ENCODE peak calls at places on chromosomes 16 and 17, in nine cellular contexts. T, V, J, F, U, W, D, O and C are unnamed samples.

GRCh38 chr17:75566456-75567233 is 21.0 kb upstream of the MYO15B start:
- DNase-seq in T (no peak), F (no peak), W (no peak), J (no peak), D (no peak), U (no peak), V (no peak), O (no peak), C (no peak)

GRCh38 chr16:7268182-7268581 is 64.5 kb upstream of the RBFOX1 start:
- DNase-seq in U (peak), V (no peak), D (no peak), T (no peak), J (peak), W (no peak), F (no peak), O (no peak), C (peak)

GRCh38 chr17:50285941-50286340 is 11.7 kb downstream of the TMEM92 start:
- DNase-seq in U (no peak), F (no peak), O (no peak), D (no peak), V (no peak), J (no peak), T (no peak), W (no peak), C (no peak)

GRCh38 chr17:56973520-56973919 is 4.4 kb upstream of the SCPEP1 start:
- DNase-seq in J (no peak), T (no peak), D (peak), F (peak), U (peak), V (no peak), W (no peak), O (no peak), C (no peak)

GRCh38 chr16:31487720-31488629 is 5.1 kb downstream of the SLC5A2 start:
- DNase-seq in J (no peak), D (no peak), W (peak), V (peak), F (peak), U (peak), O (no peak), T (peak), C (peak)

GRCh38 chr17:33234930-33235685 is 58.0 kb downstream of the ASIC2 start:
- DNase-seq in O (peak), U (peak), F (peak), T (peak), W (no peak), D (peak), V (peak), J (peak), C (no peak)

GRCh38 chr16:68265078-68265925 is 976 bp downstream of the SLC7A6 start:
- DNase-seq in F (peak), W (peak), O (peak), T (no peak), D (peak), U (peak), J (peak), V (peak), C (no peak)

GRCh38 chr17:38451030-38451839 is 23.0 kb downstream of the ARHGAP23 start:
- DNase-seq in U (peak), V (peak), W (no peak), O (peak), D (peak), J (peak), F (peak), T (no peak), C (no peak)

GRCh38 chr16:15613676-15614075 is 29.3 kb downstream of the MARF1 start:
- DNase-seq in J (no peak), U (peak), O (no peak), V (no peak), D (no peak), T (no peak), F (peak), W (no peak), C (no peak)

GRCh38 chr16:64910351-64910750 is 211.5 kb downstream of the CDH11 start:
- DNase-seq in D (peak), V (peak), U (no peak), T (no peak), O (peak), F (no peak), W (no peak), J (peak), C (no peak)

GRCh38 chr17:31321481-31321880 is at the start of gene EVI2A:
- DNase-seq in O (peak), V (peak), T (no peak), F (no peak), D (peak), U (no peak), W (peak), J (peak), C (no peak)

GRCh38 chr16:66661210-66661560 is 35.4 kb downstream of the CMTM4 start:
- DNase-seq in U (no peak), F (no peak), O (no peak), J (no peak), T (no peak), D (no peak), V (no peak), W (no peak), C (no peak)

GRCh38 chr16:10518479-10519041 is 61.8 kb downstream of the EMP2 start:
- DNase-seq in O (no peak), T (no peak), W (no peak), U (no peak), D (no peak), F (no peak), J (no peak), V (no peak), C (no peak)

GRCh38 chr16:86012221-86012620 is 113.3 kb downstream of the IRF8 start:
- DNase-seq in F (no peak), O (no peak), T (no peak), U (no peak), W (no peak), J (no peak), V (no peak), D (no peak), C (no peak)

GRCh38 chr16:56477096-56477878 is 25.9 kb downstream of the OGFOD1 start:
- DNase-seq in W (no peak), F (peak), U (peak), O (peak), T (no peak), V (peak), D (peak), J (no peak), C (no peak)

GRCh38 chr16:8044796-8045195 is 545.5 kb downstream of the TMEM114 start:
- DNase-seq in O (no peak), U (no peak), W (no peak), T (no peak), D (no peak), J (no peak), V (no peak), F (no peak), C (no peak)

GRCh38 chr17:4525691-4526397 is 27.2 kb downstream of the SPNS2 start:
- DNase-seq in W (no peak), T (no peak), U (no peak), J (no peak), F (no peak), D (no peak), V (no peak), O (no peak), C (no peak)

GRCh38 chr17:57988301-57989010 is 402 bp upstream of the VEZF1 start:
- DNase-seq in W (no peak), T (peak), J (peak), O (peak), V (peak), U (peak), D (peak), F (peak), C (no peak)

GRCh38 chr17:34126965-34127364 is 128.1 kb upstream of the CCL2 start:
- DNase-seq in F (no peak), D (no peak), V (no peak), T (no peak), J (no peak), O (no peak), W (no peak), U (no peak), C (no peak)

GRCh38 chr16:66273644-66274334 is 92.7 kb upstream of the CDH5 start:
- DNase-seq in T (no peak), F (no peak), V (peak), J (no peak), W (peak), U (no peak), D (no peak), O (peak), C (no peak)

GRCh38 chr17:1147664-1148063 is 32.1 kb downstream of the ABR start:
- DNase-seq in J (peak), U (peak), O (peak), V (peak), W (no peak), F (peak), D (peak), T (no peak), C (no peak)

GRCh38 chr17:41642252-41643156 is 18.1 kb upstream of the KRT17 start:
- DNase-seq in U (no peak), D (no peak), O (no peak), J (no peak), T (no peak), V (no peak), W (no peak), F (no peak), C (no peak)

GRCh38 chr17:40862985-40863733 is 3.9 kb downstream of the KRT12 start:
- DNase-seq in F (no peak), U (no peak), J (no peak), O (no peak), T (no peak), V (peak), D (no peak), W (no peak), C (peak)

GRCh38 chr17:35731239-35731931 is at the start of gene RASL10B:
- DNase-seq in V (peak), T (no peak), O (peak), W (peak), J (peak), F (peak), U (no peak), D (no peak), C (peak)

GRCh38 chr17:50295021-50295420 is 20.8 kb downstream of the TMEM92 start:
- DNase-seq in W (no peak), T (no peak), D (no peak), U (no peak), F (no peak), V (no peak), J (no peak), O (no peak), C (no peak)

GRCh38 chr16:64950731-64951130 is 171.1 kb downstream of the CDH11 start:
- DNase-seq in U (no peak), D (no peak), W (no peak), F (no peak), O (no peak), V (no peak), T (no peak), J (no peak), C (no peak)

GRCh38 chr16:68733570-68733969 is 3.5 kb upstream of the CDH1 start:
- DNase-seq in U (no peak), T (no peak), V (no peak), O (no peak), D (no peak), J (no peak), W (no peak), F (no peak), C (no peak)

GRCh38 chr17:69082696-69083095 is 22.0 kb upstream of the ABCA9 start:
- DNase-seq in J (no peak), F (no peak), V (no peak), O (no peak), T (no peak), U (no peak), D (no peak), W (no peak), C (no peak)

GRCh38 chr17:63930951-63931575 is 1.1 kb downstream of the CD79B start:
- DNase-seq in F (no peak), T (peak), W (peak), U (no peak), O (no peak), V (peak), J (peak), D (no peak), C (no peak)

GRCh38 chr16:48613061-48613957 is 3.3 kb upstream of the N4BP1 start:
- DNase-seq in T (no peak), D (no peak), O (peak), F (no peak), J (no peak), V (peak), U (no peak), W (peak), C (no peak)

GRCh38 chr17:80198144-80198661 is 21.9 kb downstream of the SGSH start:
- DNase-seq in F (no peak), T (no peak), V (no peak), U (no peak), W (no peak), J (no peak), D (no peak), O (no peak), C (no peak)

GRCh38 chr16:8888951-8889892 is 7.1 kb downstream of the LITAFD start:
- DNase-seq in W (no peak), O (no peak), J (no peak), U (peak), T (no peak), D (no peak), V (no peak), F (no peak), C (no peak)

GRCh38 chr17:29933379-29933778 is 3.4 kb upstream of the SSH2 start:
- DNase-seq in O (peak), U (no peak), D (peak), T (no peak), F (no peak), W (no peak), V (peak), J (no peak), C (no peak)

GRCh38 chr16:57532251-57532625 is 4.1 kb downstream of the CCDC102A start:
- DNase-seq in W (no peak), F (no peak), V (no peak), D (no peak), T (no peak), J (no peak), U (no peak), O (no peak), C (no peak)

GRCh38 chr17:35350493-35350892 is 22.9 kb downstream of the SLFN11 start:
- DNase-seq in V (no peak), T (no peak), O (no peak), J (no peak), W (no peak), U (no peak), D (no peak), F (no peak), C (no peak)

GRCh38 chr17:74970395-74970794 is 2.2 kb downstream of the HID1 start:
- DNase-seq in T (peak), O (no peak), V (no peak), J (peak), D (no peak), U (no peak), W (no peak), F (no peak), C (no peak)

GRCh38 chr16:55711959-55712876 is 56.4 kb downstream of the SLC6A2 start:
- DNase-seq in V (peak), U (peak), T (peak), D (peak), W (peak), F (peak), J (peak), O (peak), C (peak)

GRCh38 chr17:41212524-41213169 is 13.8 kb upstream of the KRTAP9-2 start:
- DNase-seq in J (no peak), T (no peak), U (peak), W (no peak), D (no peak), F (no peak), O (no peak), V (no peak), C (no peak)

GRCh38 chr16:81855552-81856153 is 76.6 kb downstream of the PLCG2 start:
- DNase-seq in U (no peak), V (no peak), F (no peak), O (no peak), D (no peak), W (no peak), T (no peak), J (no peak), C (no peak)
- TF ChIP-seq CTCF in U (no peak), V (no peak), F (no peak), O (no peak), D (no peak), W (no peak), T (no peak), J (no peak), C (no peak)

DNA sequence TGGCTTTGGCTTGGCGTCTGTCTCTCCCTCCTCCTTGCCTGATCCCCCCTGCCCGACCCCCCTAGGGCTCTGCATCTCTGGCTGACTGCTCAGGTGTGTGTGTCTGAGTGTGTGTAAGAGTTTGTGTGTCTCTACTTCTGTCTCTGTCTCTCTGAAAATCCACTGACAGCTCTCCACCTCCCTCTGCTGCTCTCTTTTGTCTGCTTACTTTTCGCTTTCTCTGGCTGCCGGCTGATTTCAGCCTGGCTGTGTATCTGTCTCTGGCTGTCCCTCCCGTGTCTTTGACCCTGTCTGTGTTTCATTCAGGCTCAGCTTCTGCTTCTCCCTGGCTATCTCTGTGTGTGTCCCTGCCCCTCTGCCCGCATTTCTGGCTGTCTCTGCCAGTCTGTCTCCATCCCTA is 3.8 kb upstream of the SPEM1 start:
- DNase-seq in F (no peak), D (no peak), O (no peak), V (no peak), T (no peak), U (no peak), W (no peak), J (no peak), C (no peak)
- TF ChIP-seq CTCF in F (no peak), D (no peak), O (no peak), V (no peak), T (no peak), U (no peak), W (no peak), J (no peak), C (no peak)

GRCh38 chr16:72241930-72242329 is 70.0 kb upstream of the PMFBP1 start:
- DNase-seq in D (peak), U (peak), O (peak), F (peak), V (peak), J (no peak), T (no peak), W (no peak), C (no peak)
- TF ChIP-seq CTCF in D (peak), U (peak), O (peak), F (peak), V (peak), J (peak), T (peak), W (no peak), C (peak)

DNA sequence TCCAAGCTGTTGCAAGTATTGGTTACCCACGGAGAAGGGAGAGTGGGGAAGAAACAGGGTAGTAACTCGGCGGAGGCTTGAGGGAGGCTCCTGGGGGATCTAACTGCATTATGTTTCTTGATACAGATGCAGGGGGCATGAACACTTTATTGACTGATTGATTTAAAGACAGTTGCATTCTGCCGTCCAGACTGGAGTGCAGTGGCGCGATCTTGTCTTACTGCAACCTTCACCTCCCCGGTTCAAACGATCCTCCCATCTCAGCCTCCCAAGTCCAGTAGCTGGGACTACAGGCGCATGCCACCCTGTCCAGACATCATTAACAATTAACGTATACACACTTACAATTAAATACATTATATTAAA is 15.1 kb upstream of the ERN2 start:
- DNase-seq in O (no peak), V (no peak), U (no peak), T (no peak), J (no peak), F (no peak), D (no peak), W (no peak), C (no peak)
- TF ChIP-seq CTCF in O (no peak), V (no peak), U (peak), T (no peak), J (no peak), F (peak), D (no peak), W (peak), C (no peak)

GRCh38 chr17:48954300-48954755 is 9.7 kb upstream of the SNF8 start:
- DNase-seq in W (no peak), F (no peak), U (peak), D (no peak), V (peak), T (no peak), J (no peak), O (peak), C (peak)
- TF ChIP-seq CTCF in W (no peak), F (no peak), U (peak), D (peak), V (peak), T (no peak), J (no peak), O (peak), C (peak)

DNA sequence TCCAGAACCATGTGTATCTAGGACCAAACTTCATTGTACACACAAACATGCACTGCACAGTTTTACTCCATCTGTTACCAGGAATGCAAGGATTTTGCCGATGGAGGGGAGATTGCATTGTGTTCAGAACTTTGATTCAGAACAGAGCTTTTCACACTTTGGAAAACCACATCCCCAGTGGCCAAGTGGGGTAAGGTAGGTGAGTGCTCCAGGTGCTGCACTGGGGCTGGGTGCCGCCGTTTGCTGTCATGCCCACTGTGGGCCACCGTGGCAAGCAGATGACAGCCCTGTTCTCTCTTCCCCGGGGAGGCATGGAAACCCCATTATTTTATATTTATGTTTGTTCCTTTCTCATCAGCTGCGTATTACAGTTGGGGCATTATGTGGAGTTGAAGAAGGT is 29.3 kb upstream of the JPH3 start:
- DNase-seq in T (no peak), U (no peak), O (no peak), F (no peak), W (no peak), D (no peak), V (no peak), J (no peak), C (no peak)
- TF ChIP-seq CTCF in T (no peak), U (no peak), O (no peak), F (no peak), W (no peak), D (no peak), V (no peak), J (no peak), C (peak)

GRCh38 chr17:44383861-44384260 is 5.6 kb downstream of the ITGA2B start:
- DNase-seq in D (no peak), U (no peak), J (no peak), T (no peak), V (no peak), O (no peak), W (no peak), F (no peak), C (no peak)
- TF ChIP-seq CTCF in D (no peak), U (no peak), J (no peak), T (no peak), V (no peak), O (no peak), W (no peak), F (no peak), C (no peak)

DNA sequence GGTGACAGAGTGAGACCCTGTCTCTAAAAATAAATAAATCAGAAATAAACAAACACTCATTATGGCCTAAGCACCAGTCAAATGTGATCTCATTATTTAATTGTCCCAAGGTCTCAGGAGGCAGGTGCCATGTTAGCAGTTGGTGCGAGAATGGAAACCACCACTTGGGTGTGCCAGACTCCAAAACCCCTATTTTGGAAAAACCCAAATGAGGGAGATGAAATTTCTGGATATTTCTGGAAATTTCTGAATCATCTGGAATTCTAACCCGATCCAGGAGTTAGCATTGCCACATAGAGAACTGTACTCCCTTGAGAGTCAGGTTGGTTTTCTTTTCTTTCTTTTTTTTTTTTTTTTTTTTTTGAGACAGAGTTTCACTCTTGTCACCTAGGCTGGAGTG is 264.0 kb downstream of the XYLT1 start:
- DNase-seq in V (no peak), F (no peak), U (no peak), J (no peak), W (no peak), D (no peak), O (peak), T (no peak), C (no peak)
- TF ChIP-seq CTCF in V (no peak), F (no peak), U (no peak), J (no peak), W (no peak), D (no peak), O (peak), T (no peak), C (no peak)